ENCODE peak calls at places on chromosomes 3 and 15, in five cellular contexts. B, A, I, L and P are unnamed samples. For H3K27me3, the result is how much of the 10 kb centered on the place peaks cover.

GRCh38 chr3:168249048-168249538 is 153.4 kb upstream of the GOLIM4 start:
- DNase-seq in B (no peak), A (no peak), I (no peak), L (peak), P (no peak)

GRCh38 chr3:14166877-14167605 is 11.4 kb downstream of the XPC start:
- DNase-seq in B (no peak), A (no peak), I (no peak), L (no peak), P (no peak)

GRCh38 chr3:56917740-56918568 is 116.2 kb upstream of the ARHGEF3 start:
- DNase-seq in B (no peak), A (no peak), I (peak), L (no peak), P (no peak)

GRCh38 chr3:123920383-123920782 is 36.3 kb upstream of the MYLK start:
- DNase-seq in B (no peak), A (no peak), I (no peak), L (no peak), P (no peak)

GRCh38 chr3:40046149-40046548 is 236.7 kb downstream of the MYRIP start:
- DNase-seq in B (no peak), A (no peak), I (no peak), L (no peak), P (no peak)

GRCh38 chr3:150757768-150758167 is 5.2 kb downstream of the SIAH2 start:
- DNase-seq in B (no peak), A (no peak), I (no peak), L (no peak), P (no peak)

GRCh38 chr3:189262746-189263145 is 91.0 kb downstream of the TPRG1 start:
- DNase-seq in B (no peak), A (no peak), I (no peak), L (no peak), P (no peak)

GRCh38 chr3:59433546-59433945 is 383.7 kb upstream of the CFAP20DC start:
- DNase-seq in B (no peak), A (no peak), I (no peak), L (no peak), P (no peak)

GRCh38 chr3:11238057-11238456 is 34.1 kb upstream of the ATG7 start:
- DNase-seq in B (no peak), A (peak), I (no peak), L (peak), P (no peak)

GRCh38 chr3:2420919-2421318 is 322.3 kb downstream of the CNTN4 start:
- DNase-seq in B (no peak), A (no peak), I (no peak), L (no peak), P (no peak)

GRCh38 chr3:171851685-171852084 is 8.5 kb downstream of the TMEM212 start:
- DNase-seq in B (no peak), A (no peak), I (no peak), L (peak), P (no peak)

GRCh38 chr3:100159564-100160153 is 45.4 kb upstream of the FILIP1L start:
- DNase-seq in B (no peak), A (peak), I (no peak), L (peak), P (no peak)

GRCh38 chr3:107689355-107689754 is 166.6 kb downstream of the BBX start:
- DNase-seq in B (no peak), A (no peak), I (no peak), L (no peak), P (no peak)

GRCh38 chr3:129690406-129690805 is 83.9 kb upstream of the PLXND1 start:
- DNase-seq in B (no peak), A (peak), I (no peak), L (peak), P (peak)

GRCh38 chr3:17025594-17026139 is 140.9 kb downstream of the PLCL2 start:
- DNase-seq in B (no peak), A (no peak), I (no peak), L (no peak), P (no peak)

GRCh38 chr3:134579266-134579665 is 71.6 kb downstream of the KY start:
- DNase-seq in B (no peak), A (no peak), I (no peak), L (no peak), P (no peak)

GRCh38 chr15:44340410-44340809 is 51.9 kb downstream of the GOLM2 start:
- DNase-seq in B (no peak), A (peak), I (no peak), L (peak), P (no peak)

GRCh38 chr15:53978248-53978906 is at the start of gene UNC13C:
- DNase-seq in B (peak), A (no peak), I (peak), L (no peak), P (peak)

GRCh38 chr15:96330064-96330449 is 443 bp upstream of the NR2F2 start:
- DNase-seq in B (peak), A (no peak), I (peak), L (peak), P (no peak)

GRCh38 chr3:64203216-64203615 is 22.1 kb downstream of the PRICKLE2 start:
- DNase-seq in B (no peak), A (no peak), I (no peak), L (no peak), P (no peak)

GRCh38 chr3:128452120-128452519 is 14.6 kb downstream of the DNAJB8 start:
- DNase-seq in B (no peak), A (no peak), I (no peak), L (no peak), P (no peak)
- H3K27me3 ChIP-seq in B (under half), A (under half), I (under half), L (under half), P (under half)

GRCh38 chr3:88239870-88240269 is 90.1 kb downstream of the C3orf38 start:
- DNase-seq in B (no peak), A (no peak), I (no peak), L (no peak), P (no peak)
- TF ChIP-seq CTCF in B (no peak), A (no peak), I (no peak), L (no peak), P (no peak)

GRCh38 chr3:138093721-138094120 is 21.7 kb downstream of the DZIP1L start:
- DNase-seq in B (no peak), A (no peak), I (no peak), L (peak), P (no peak)
- H3K4me3 ChIP-seq in B (no peak), A (no peak), I (no peak), L (no peak), P (no peak)

DNA sequence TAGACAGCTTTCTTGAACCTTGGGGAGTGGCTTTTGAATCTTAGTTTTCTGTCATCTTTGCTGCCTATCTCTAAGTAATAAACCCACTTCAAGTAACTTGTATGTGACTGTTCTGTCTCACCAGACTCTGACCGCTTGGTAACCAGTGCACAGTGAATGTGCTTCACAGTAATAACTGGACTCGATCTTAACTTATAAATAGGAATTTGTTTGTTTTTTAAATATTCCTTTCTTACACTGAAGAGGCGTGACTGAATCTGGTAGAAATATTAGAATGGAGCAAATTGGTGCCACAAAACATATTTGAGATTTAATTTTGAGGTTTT is 318.0 kb downstream of the GBE1 start:
- DNase-seq in B (no peak), A (no peak), I (no peak), L (no peak), P (no peak)
- H3K27me3 ChIP-seq in B (under half), A (under half), I (under half), L (under half), P (under half)

GRCh38 chr3:161233557-161233956 is 12.4 kb downstream of the NMD3 start:
- DNase-seq in B (no peak), A (no peak), I (no peak), L (no peak), P (no peak)
- TF ChIP-seq CTCF in B (no peak), A (no peak), I (no peak), L (no peak), P (no peak)

GRCh38 chr3:184712248-184712559 is 340 bp upstream of the MAGEF1 start:
- DNase-seq in B (no peak), A (no peak), I (no peak), L (no peak), P (no peak)
- H3K4me3 ChIP-seq in B (peak), A (peak), I (peak), L (peak), P (peak)

DNA sequence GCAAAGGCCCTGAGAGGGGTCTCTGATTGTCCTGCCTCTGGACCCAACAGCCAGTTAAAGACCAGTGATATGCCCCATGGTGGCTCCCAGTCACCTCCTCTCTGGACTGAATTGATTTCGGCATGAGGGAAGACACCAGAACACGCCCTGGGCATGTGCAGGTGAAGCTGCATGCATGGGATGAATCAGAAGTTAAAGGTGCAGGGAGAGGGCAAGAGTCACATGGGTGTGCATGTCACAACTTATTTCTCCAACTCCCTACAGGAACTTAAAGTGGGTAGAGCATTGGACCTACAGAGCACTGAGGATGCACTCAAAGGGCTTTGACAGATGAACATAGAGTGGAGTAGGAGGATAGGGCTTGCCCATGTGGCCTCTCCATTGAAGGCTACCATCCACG is 16.9 kb upstream of the RHCG start:
- DNase-seq in B (no peak), A (no peak), I (no peak), L (no peak), P (no peak)
- H3K27me3 ChIP-seq in B (under half), A (under half), I (under half), L (under half), P (under half)

GRCh38 chr3:138678874-138679392 is 70.4 kb downstream of the FAIM start:
- DNase-seq in B (no peak), A (no peak), I (no peak), L (no peak), P (no peak)
- TF ChIP-seq CTCF in B (no peak), A (no peak), I (no peak), L (no peak), P (no peak)

GRCh38 chr3:9130318-9131110 is 118.9 kb downstream of the SRGAP3 start:
- DNase-seq in B (no peak), A (no peak), I (no peak), L (peak), P (no peak)

GRCh38 chr3:9139366-9139765 is 110.1 kb downstream of the SRGAP3 start:
- DNase-seq in B (no peak), A (no peak), I (no peak), L (no peak), P (no peak)

GRCh38 chr3:9136746-9137434 is 112.6 kb downstream of the SRGAP3 start:
- DNase-seq in B (no peak), A (no peak), I (no peak), L (no peak), P (no peak)

GRCh38 chr3:9135930-9136525 is 113.4 kb downstream of the SRGAP3 start:
- DNase-seq in B (no peak), A (no peak), I (no peak), L (no peak), P (no peak)

DNA sequence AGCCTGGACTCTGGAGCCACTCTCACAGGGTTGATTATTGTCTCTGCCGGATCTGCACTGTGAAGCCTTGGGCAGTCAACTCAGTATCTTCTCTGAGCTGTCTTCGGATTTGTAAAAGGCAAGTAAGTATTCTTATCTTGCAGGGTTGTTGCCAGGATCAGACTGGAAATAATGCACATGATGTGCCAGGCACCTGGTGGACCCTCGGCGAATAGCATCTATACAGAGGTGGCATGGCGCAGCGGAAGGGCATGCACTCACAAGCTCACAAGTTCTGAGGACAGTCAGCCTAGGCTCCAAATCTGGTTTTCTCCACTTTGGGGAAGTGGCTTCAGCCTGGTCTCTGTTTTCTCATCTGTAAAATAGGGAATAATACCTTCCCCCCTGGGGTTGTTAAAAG is 113.9 kb downstream of the SRGAP3 start:
- DNase-seq in B (no peak), A (no peak), I (no peak), L (no peak), P (no peak)
- H3K4me3 ChIP-seq in B (peak), A (no peak), I (no peak), L (no peak), P (no peak)